ENCODE peak calls at places on chromosomes 16 and 17, in ten cellular contexts. One of them, this sample, is unnamed.

GRCh38 chr17:20174588-20175265 is 165.6 kb downstream of the SPECC1 start:
- DNase-seq in pons: no peak
- DNase-seq in RCC 7860: peak
- DNase-seq in RWPE1: peak
- DNase-seq in adrenal gland: no peak
- DNase-seq in caudate nucleus: no peak
- DNase-seq in dermis microvascular lymphatic vessel endothelial cell: peak
- DNase-seq in upper lobe of right lung: no peak
- DNase-seq in Calu3: peak
- DNase-seq in nucleus accumbens: no peak
- DNase-seq in this sample: no peak

GRCh38 chr16:69040144-69040909 is 65.1 kb upstream of the HAS3 start:
- DNase-seq in RWPE1: peak
- DNase-seq in dermis microvascular lymphatic vessel endothelial cell: peak
- DNase-seq in RCC 7860: peak
- DNase-seq in pons: no peak
- DNase-seq in nucleus accumbens: no peak
- DNase-seq in caudate nucleus: no peak
- DNase-seq in adrenal gland: no peak
- DNase-seq in upper lobe of right lung: no peak
- DNase-seq in Calu3: no peak
- DNase-seq in this sample: no peak

GRCh38 chr17:64492481-64493109 is 4.3 kb downstream of the POLG2 start:
- DNase-seq in Calu3: no peak
- DNase-seq in nucleus accumbens: no peak
- DNase-seq in caudate nucleus: no peak
- DNase-seq in dermis microvascular lymphatic vessel endothelial cell: peak
- DNase-seq in RCC 7860: no peak
- DNase-seq in adrenal gland: no peak
- DNase-seq in RWPE1: no peak
- DNase-seq in upper lobe of right lung: no peak
- DNase-seq in pons: no peak
- DNase-seq in this sample: peak

GRCh38 chr16:56836410-56836834 is 28.6 kb upstream of the SLC12A3 start:
- DNase-seq in RCC 7860: no peak
- DNase-seq in RWPE1: no peak
- DNase-seq in upper lobe of right lung: no peak
- DNase-seq in caudate nucleus: no peak
- DNase-seq in dermis microvascular lymphatic vessel endothelial cell: no peak
- DNase-seq in adrenal gland: no peak
- DNase-seq in nucleus accumbens: no peak
- DNase-seq in pons: no peak
- DNase-seq in Calu3: no peak
- DNase-seq in this sample: no peak

GRCh38 chr17:46764709-46765401 is 53.6 kb downstream of the WNT3 start:
- DNase-seq in RWPE1: peak
- DNase-seq in adrenal gland: peak
- DNase-seq in caudate nucleus: no peak
- DNase-seq in pons: peak
- DNase-seq in RCC 7860: peak
- DNase-seq in dermis microvascular lymphatic vessel endothelial cell: peak
- DNase-seq in Calu3: no peak
- DNase-seq in nucleus accumbens: no peak
- DNase-seq in upper lobe of right lung: peak
- DNase-seq in this sample: no peak

GRCh38 chr17:17738901-17739300 is 57.6 kb downstream of the RAI1 start:
- DNase-seq in RWPE1: no peak
- DNase-seq in upper lobe of right lung: no peak
- DNase-seq in caudate nucleus: no peak
- DNase-seq in nucleus accumbens: no peak
- DNase-seq in RCC 7860: no peak
- DNase-seq in adrenal gland: peak
- DNase-seq in pons: peak
- DNase-seq in Calu3: no peak
- DNase-seq in dermis microvascular lymphatic vessel endothelial cell: peak
- DNase-seq in this sample: no peak

GRCh38 chr16:85750021-85750826 is 672 bp downstream of the C16orf74 start:
- DNase-seq in Calu3: no peak
- DNase-seq in caudate nucleus: no peak
- DNase-seq in dermis microvascular lymphatic vessel endothelial cell: peak
- DNase-seq in nucleus accumbens: no peak
- DNase-seq in upper lobe of right lung: peak
- DNase-seq in RWPE1: peak
- DNase-seq in pons: no peak
- DNase-seq in RCC 7860: peak
- DNase-seq in adrenal gland: no peak
- DNase-seq in this sample: peak

GRCh38 chr17:6413073-6413472 is 21.8 kb downstream of the AIPL1 start:
- DNase-seq in RCC 7860: peak
- DNase-seq in pons: peak
- DNase-seq in Calu3: no peak
- DNase-seq in upper lobe of right lung: no peak
- DNase-seq in nucleus accumbens: no peak
- DNase-seq in caudate nucleus: no peak
- DNase-seq in RWPE1: peak
- DNase-seq in adrenal gland: no peak
- DNase-seq in dermis microvascular lymphatic vessel endothelial cell: peak
- DNase-seq in this sample: peak

GRCh38 chr17:62572488-62573469 is 54.7 kb upstream of the MRC2 start:
- DNase-seq in RWPE1: no peak
- DNase-seq in Calu3: no peak
- DNase-seq in caudate nucleus: no peak
- DNase-seq in pons: no peak
- DNase-seq in RCC 7860: no peak
- DNase-seq in adrenal gland: no peak
- DNase-seq in nucleus accumbens: no peak
- DNase-seq in upper lobe of right lung: no peak
- DNase-seq in dermis microvascular lymphatic vessel endothelial cell: peak
- DNase-seq in this sample: no peak

GRCh38 chr17:32840241-32840640 is 36.7 kb downstream of the MYO1D start:
- DNase-seq in pons: no peak
- DNase-seq in RCC 7860: no peak
- DNase-seq in RWPE1: no peak
- DNase-seq in dermis microvascular lymphatic vessel endothelial cell: no peak
- DNase-seq in nucleus accumbens: no peak
- DNase-seq in upper lobe of right lung: no peak
- DNase-seq in caudate nucleus: no peak
- DNase-seq in adrenal gland: no peak
- DNase-seq in Calu3: no peak
- DNase-seq in this sample: no peak

GRCh38 chr17:49455226-49455968 is 39.7 kb upstream of the NGFR start:
- DNase-seq in Calu3: no peak
- DNase-seq in caudate nucleus: no peak
- DNase-seq in RCC 7860: no peak
- DNase-seq in RWPE1: no peak
- DNase-seq in nucleus accumbens: no peak
- DNase-seq in adrenal gland: no peak
- DNase-seq in upper lobe of right lung: no peak
- DNase-seq in dermis microvascular lymphatic vessel endothelial cell: no peak
- DNase-seq in pons: no peak
- DNase-seq in this sample: no peak

GRCh38 chr16:10729649-10730048 is 14.0 kb upstream of the NUBP1 start:
- DNase-seq in dermis microvascular lymphatic vessel endothelial cell: no peak
- DNase-seq in Calu3: peak
- DNase-seq in upper lobe of right lung: no peak
- DNase-seq in RWPE1: peak
- DNase-seq in pons: no peak
- DNase-seq in RCC 7860: peak
- DNase-seq in nucleus accumbens: no peak
- DNase-seq in caudate nucleus: no peak
- DNase-seq in adrenal gland: peak
- DNase-seq in this sample: peak

GRCh38 chr17:4165301-4166010 is 22.5 kb downstream of the CYB5D2 start:
- DNase-seq in nucleus accumbens: no peak
- DNase-seq in adrenal gland: no peak
- DNase-seq in caudate nucleus: no peak
- DNase-seq in Calu3: no peak
- DNase-seq in RCC 7860: no peak
- DNase-seq in upper lobe of right lung: no peak
- DNase-seq in pons: no peak
- DNase-seq in RWPE1: peak
- DNase-seq in dermis microvascular lymphatic vessel endothelial cell: no peak
- DNase-seq in this sample: no peak

GRCh38 chr17:15232517-15232915 is 32.6 kb downstream of the PMP22 start:
- DNase-seq in nucleus accumbens: no peak
- DNase-seq in Calu3: no peak
- DNase-seq in dermis microvascular lymphatic vessel endothelial cell: no peak
- DNase-seq in adrenal gland: no peak
- DNase-seq in RCC 7860: no peak
- DNase-seq in RWPE1: no peak
- DNase-seq in pons: no peak
- DNase-seq in upper lobe of right lung: no peak
- DNase-seq in caudate nucleus: no peak
- DNase-seq in this sample: no peak

GRCh38 chr17:38451840-38452529 is 23.7 kb downstream of the ARHGAP23 start:
- DNase-seq in RCC 7860: peak
- DNase-seq in caudate nucleus: no peak
- DNase-seq in pons: no peak
- DNase-seq in adrenal gland: no peak
- DNase-seq in nucleus accumbens: no peak
- DNase-seq in dermis microvascular lymphatic vessel endothelial cell: peak
- DNase-seq in RWPE1: peak
- DNase-seq in upper lobe of right lung: no peak
- DNase-seq in Calu3: peak
- DNase-seq in this sample: no peak

GRCh38 chr16:80028581-80029380 is 428.2 kb upstream of the MAF start:
- DNase-seq in RWPE1: no peak
- DNase-seq in upper lobe of right lung: no peak
- DNase-seq in Calu3: no peak
- DNase-seq in adrenal gland: no peak
- DNase-seq in RCC 7860: no peak
- DNase-seq in pons: no peak
- DNase-seq in caudate nucleus: no peak
- DNase-seq in nucleus accumbens: no peak
- DNase-seq in dermis microvascular lymphatic vessel endothelial cell: no peak
- DNase-seq in this sample: no peak

GRCh38 chr17:76232342-76232741 is 8.0 kb downstream of the RNF157 start:
- DNase-seq in RCC 7860: no peak
- DNase-seq in pons: no peak
- DNase-seq in adrenal gland: no peak
- DNase-seq in Calu3: no peak
- DNase-seq in caudate nucleus: no peak
- DNase-seq in RWPE1: no peak
- DNase-seq in dermis microvascular lymphatic vessel endothelial cell: peak
- DNase-seq in nucleus accumbens: no peak
- DNase-seq in upper lobe of right lung: no peak
- DNase-seq in this sample: no peak

GRCh38 chr17:77765292-77765691 is 193.2 kb upstream of the TNRC6C start:
- DNase-seq in Calu3: no peak
- DNase-seq in RWPE1: no peak
- DNase-seq in dermis microvascular lymphatic vessel endothelial cell: no peak
- DNase-seq in pons: no peak
- DNase-seq in adrenal gland: no peak
- DNase-seq in caudate nucleus: no peak
- DNase-seq in nucleus accumbens: no peak
- DNase-seq in RCC 7860: no peak
- DNase-seq in upper lobe of right lung: no peak
- DNase-seq in this sample: no peak

GRCh38 chr17:17535957-17536356 is 39.8 kb upstream of the RASD1 start:
- DNase-seq in dermis microvascular lymphatic vessel endothelial cell: no peak
- DNase-seq in adrenal gland: peak
- DNase-seq in nucleus accumbens: peak
- DNase-seq in RWPE1: no peak
- DNase-seq in pons: peak
- DNase-seq in Calu3: no peak
- DNase-seq in caudate nucleus: peak
- DNase-seq in RCC 7860: no peak
- DNase-seq in upper lobe of right lung: peak
- DNase-seq in this sample: peak

GRCh38 chr16:64638804-64639203 is 483.1 kb downstream of the CDH11 start:
- DNase-seq in RWPE1: no peak
- DNase-seq in dermis microvascular lymphatic vessel endothelial cell: no peak
- DNase-seq in caudate nucleus: no peak
- DNase-seq in pons: no peak
- DNase-seq in Calu3: no peak
- DNase-seq in upper lobe of right lung: no peak
- DNase-seq in nucleus accumbens: no peak
- DNase-seq in adrenal gland: no peak
- DNase-seq in RCC 7860: no peak
- DNase-seq in this sample: no peak

GRCh38 chr16:79007614-79008013 is 592.9 kb downstream of the MAF start:
- DNase-seq in Calu3: peak
- DNase-seq in upper lobe of right lung: no peak
- DNase-seq in pons: no peak
- DNase-seq in dermis microvascular lymphatic vessel endothelial cell: no peak
- DNase-seq in adrenal gland: no peak
- DNase-seq in RWPE1: peak
- DNase-seq in RCC 7860: no peak
- DNase-seq in caudate nucleus: no peak
- DNase-seq in nucleus accumbens: no peak
- DNase-seq in this sample: peak

GRCh38 chr17:11618861-11619566 is 20.7 kb downstream of the DNAH9 start:
- DNase-seq in dermis microvascular lymphatic vessel endothelial cell: peak
- DNase-seq in caudate nucleus: no peak
- DNase-seq in Calu3: peak
- DNase-seq in RWPE1: peak
- DNase-seq in pons: no peak
- DNase-seq in upper lobe of right lung: no peak
- DNase-seq in RCC 7860: no peak
- DNase-seq in adrenal gland: peak
- DNase-seq in nucleus accumbens: no peak
- DNase-seq in this sample: no peak

GRCh38 chr17:7881655-7882054 is 6.9 kb upstream of the CHD3 start:
- DNase-seq in Calu3: no peak
- DNase-seq in RWPE1: no peak
- DNase-seq in pons: peak
- DNase-seq in dermis microvascular lymphatic vessel endothelial cell: peak
- DNase-seq in caudate nucleus: no peak
- DNase-seq in nucleus accumbens: no peak
- DNase-seq in adrenal gland: peak
- DNase-seq in RCC 7860: no peak
- DNase-seq in upper lobe of right lung: no peak
- DNase-seq in this sample: peak

GRCh38 chr16:77183137-77183536 is 7.9 kb upstream of the MON1B start:
- DNase-seq in RWPE1: peak
- DNase-seq in adrenal gland: no peak
- DNase-seq in nucleus accumbens: no peak
- DNase-seq in Calu3: no peak
- DNase-seq in dermis microvascular lymphatic vessel endothelial cell: no peak
- DNase-seq in upper lobe of right lung: no peak
- DNase-seq in pons: no peak
- DNase-seq in caudate nucleus: no peak
- DNase-seq in RCC 7860: no peak
- DNase-seq in this sample: no peak

GRCh38 chr16:23290189-23291062 is 11.7 kb upstream of the SCNN1B start:
- DNase-seq in adrenal gland: no peak
- DNase-seq in Calu3: no peak
- DNase-seq in RWPE1: no peak
- DNase-seq in upper lobe of right lung: no peak
- DNase-seq in RCC 7860: no peak
- DNase-seq in dermis microvascular lymphatic vessel endothelial cell: no peak
- DNase-seq in caudate nucleus: no peak
- DNase-seq in pons: no peak
- DNase-seq in nucleus accumbens: no peak
- DNase-seq in this sample: no peak

GRCh38 chr17:5522476-5522875 is 36.1 kb downstream of the MIS12 start:
- DNase-seq in upper lobe of right lung: peak
- DNase-seq in pons: no peak
- DNase-seq in caudate nucleus: no peak
- DNase-seq in Calu3: no peak
- DNase-seq in RCC 7860: no peak
- DNase-seq in dermis microvascular lymphatic vessel endothelial cell: no peak
- DNase-seq in RWPE1: no peak
- DNase-seq in nucleus accumbens: no peak
- DNase-seq in adrenal gland: no peak
- DNase-seq in this sample: no peak

GRCh38 chr17:27315322-27315721 is 21.4 kb downstream of the WSB1 start:
- DNase-seq in RCC 7860: no peak
- DNase-seq in Calu3: no peak
- DNase-seq in adrenal gland: peak
- DNase-seq in dermis microvascular lymphatic vessel endothelial cell: no peak
- DNase-seq in upper lobe of right lung: peak
- DNase-seq in nucleus accumbens: no peak
- DNase-seq in RWPE1: no peak
- DNase-seq in caudate nucleus: no peak
- DNase-seq in pons: peak
- DNase-seq in this sample: peak

GRCh38 chr17:68314916-68315535 is 23.7 kb downstream of the ARSG start:
- DNase-seq in adrenal gland: peak
- DNase-seq in pons: no peak
- DNase-seq in nucleus accumbens: no peak
- DNase-seq in Calu3: peak
- DNase-seq in dermis microvascular lymphatic vessel endothelial cell: no peak
- DNase-seq in caudate nucleus: no peak
- DNase-seq in RWPE1: no peak
- DNase-seq in RCC 7860: no peak
- DNase-seq in upper lobe of right lung: no peak
- DNase-seq in this sample: no peak

This sample was measured in DMS53.